ENCODE peak calls at places on chromosomes 12 and 14, in eight cellular contexts. One of them, this sample, is unnamed.
A peak's percentile ranks its signal among the peaks of the same experiment; 100 is the strongest.

GRCh38 chr12:26822051-26822450 is 10.9 kb downstream of the ITPR2 start:
- DNase-seq in AG09319: no peak
- DNase-seq in AG09309: no peak
- DNase-seq in mesendoderm: no peak
- DNase-seq in effector CD4-positive, alpha-beta T cell: no peak
- DNase-seq in activated CD8-positive, alpha-beta memory T cell treated with anti-CD3 and anti-CD28 coated beads for 1 hour: no peak
- DNase-seq in NCI-H1436: no peak
- DNase-seq in GM12864: no peak
- DNase-seq in this sample: no peak

GRCh38 chr14:68392393-68393085 is 400.3 kb downstream of the ZFP36L1 start:
- DNase-seq in AG09319: no peak
- DNase-seq in AG09309: no peak
- DNase-seq in mesendoderm: no peak
- DNase-seq in effector CD4-positive, alpha-beta T cell: no peak
- DNase-seq in activated CD8-positive, alpha-beta memory T cell treated with anti-CD3 and anti-CD28 coated beads for 1 hour: no peak
- DNase-seq in NCI-H1436: no peak
- DNase-seq in GM12864: no peak
- DNase-seq in this sample: peak; percentile 55

GRCh38 chr12:120960657-120961056 is 17.7 kb upstream of the HNF1A start:
- DNase-seq in AG09319: no peak
- DNase-seq in AG09309: no peak
- DNase-seq in mesendoderm: no peak
- DNase-seq in effector CD4-positive, alpha-beta T cell: no peak
- DNase-seq in activated CD8-positive, alpha-beta memory T cell treated with anti-CD3 and anti-CD28 coated beads for 1 hour: no peak
- DNase-seq in NCI-H1436: no peak
- DNase-seq in GM12864: no peak
- DNase-seq in this sample: no peak

GRCh38 chr12:4779749-4780148 is 59.5 kb downstream of the GALNT8 start:
- DNase-seq in AG09319: no peak
- DNase-seq in AG09309: no peak
- DNase-seq in mesendoderm: no peak
- DNase-seq in effector CD4-positive, alpha-beta T cell: no peak
- DNase-seq in activated CD8-positive, alpha-beta memory T cell treated with anti-CD3 and anti-CD28 coated beads for 1 hour: no peak
- DNase-seq in NCI-H1436: no peak
- DNase-seq in GM12864: no peak
- DNase-seq in this sample: no peak

GRCh38 chr12:68326720-68327119 is 5.4 kb downstream of the MDM1 start:
- DNase-seq in AG09319: no peak
- DNase-seq in AG09309: no peak
- DNase-seq in mesendoderm: no peak
- DNase-seq in effector CD4-positive, alpha-beta T cell: no peak
- DNase-seq in activated CD8-positive, alpha-beta memory T cell treated with anti-CD3 and anti-CD28 coated beads for 1 hour: no peak
- DNase-seq in NCI-H1436: no peak
- DNase-seq in GM12864: no peak
- DNase-seq in this sample: no peak

GRCh38 chr14:54676822-54677708 is 110.1 kb downstream of the SAMD4A start:
- DNase-seq in AG09319: peak; percentile 83
- DNase-seq in AG09309: peak; percentile 90
- DNase-seq in mesendoderm: peak; percentile 87
- DNase-seq in effector CD4-positive, alpha-beta T cell: no peak
- DNase-seq in activated CD8-positive, alpha-beta memory T cell treated with anti-CD3 and anti-CD28 coated beads for 1 hour: no peak
- DNase-seq in NCI-H1436: no peak
- DNase-seq in GM12864: no peak
- DNase-seq in this sample: no peak

GRCh38 chr12:5524116-5524768 is 92.3 kb downstream of the NTF3 start:
- DNase-seq in AG09319: no peak
- DNase-seq in AG09309: no peak
- DNase-seq in mesendoderm: no peak
- DNase-seq in effector CD4-positive, alpha-beta T cell: no peak
- DNase-seq in activated CD8-positive, alpha-beta memory T cell treated with anti-CD3 and anti-CD28 coated beads for 1 hour: no peak
- DNase-seq in NCI-H1436: no peak
- DNase-seq in GM12864: no peak
- DNase-seq in this sample: no peak

GRCh38 chr12:7032990-7033389 is 14.7 kb upstream of the LPCAT3 start:
- DNase-seq in AG09319: no peak
- DNase-seq in AG09309: no peak
- DNase-seq in mesendoderm: no peak
- DNase-seq in effector CD4-positive, alpha-beta T cell: no peak
- DNase-seq in activated CD8-positive, alpha-beta memory T cell treated with anti-CD3 and anti-CD28 coated beads for 1 hour: no peak
- DNase-seq in NCI-H1436: no peak
- DNase-seq in GM12864: no peak
- DNase-seq in this sample: no peak

GRCh38 chr14:69574266-69574953 is at the start of gene CCDC177:
- DNase-seq in AG09319: no peak
- DNase-seq in AG09309: no peak
- DNase-seq in mesendoderm: peak; percentile 75
- DNase-seq in effector CD4-positive, alpha-beta T cell: peak; percentile 63
- DNase-seq in activated CD8-positive, alpha-beta memory T cell treated with anti-CD3 and anti-CD28 coated beads for 1 hour: peak; percentile 34
- DNase-seq in NCI-H1436: peak; percentile 65
- DNase-seq in GM12864: no peak
- DNase-seq in this sample: peak; percentile 61